ENCODE peak calls at places on chromosome 13, in five cellular contexts. One of them, this sample, is unnamed.

GRCh38 chr13:68927387-68928026 is 1180.1 kb upstream of the ATXN8OS start:
- DNase-seq in PC-3: peak; percentile 60
- DNase-seq in SJSA1: no peak
- DNase-seq in MM.1S: peak; percentile 16
- DNase-seq in cardiac muscle cell: peak; percentile 68
- DNase-seq in this sample: no peak

GRCh38 chr13:40792284-40793051 is 3.1 kb downstream of the SLC25A15 start:
- DNase-seq in MM.1S: peak; percentile 78
- DNase-seq in SJSA1: no peak
- DNase-seq in cardiac muscle cell: no peak
- DNase-seq in PC-3: no peak
- DNase-seq in this sample: no peak

GRCh38 chr13:25862156-25862555 is 189.7 kb downstream of the SHISA2 start:
- DNase-seq in PC-3: peak; percentile 4
- DNase-seq in SJSA1: no peak
- DNase-seq in cardiac muscle cell: no peak
- DNase-seq in MM.1S: no peak
- DNase-seq in this sample: no peak

GRCh38 chr13:28744091-28744536 is 25.3 kb upstream of the SLC46A3 start:
- DNase-seq in SJSA1: peak; percentile 73
- DNase-seq in cardiac muscle cell: no peak
- DNase-seq in MM.1S: no peak
- DNase-seq in PC-3: peak; percentile 37
- DNase-seq in this sample: no peak

GRCh38 chr13:93762703-93763102 is 536.1 kb downstream of the GPC6 start:
- DNase-seq in MM.1S: no peak
- DNase-seq in PC-3: no peak
- DNase-seq in SJSA1: no peak
- DNase-seq in cardiac muscle cell: no peak
- DNase-seq in this sample: no peak

GRCh38 chr13:37515226-37515625 is 83.3 kb downstream of the POSTN start:
- DNase-seq in SJSA1: no peak
- DNase-seq in PC-3: no peak
- DNase-seq in MM.1S: no peak
- DNase-seq in cardiac muscle cell: no peak
- DNase-seq in this sample: no peak

GRCh38 chr13:41008349-41008980 is 10.7 kb downstream of the ELF1 start:
- DNase-seq in cardiac muscle cell: no peak
- DNase-seq in MM.1S: no peak
- DNase-seq in SJSA1: no peak
- DNase-seq in PC-3: peak; percentile 78
- DNase-seq in this sample: no peak

GRCh38 chr13:97945792-97946419 is 7.6 kb upstream of the IPO5 start:
- DNase-seq in cardiac muscle cell: no peak
- DNase-seq in SJSA1: peak; percentile 79
- DNase-seq in PC-3: peak; percentile 43
- DNase-seq in MM.1S: no peak
- DNase-seq in this sample: no peak

GRCh38 chr13:30730526-30730925 is 4.8 kb upstream of the ALOX5AP start:
- DNase-seq in SJSA1: no peak
- DNase-seq in MM.1S: no peak
- DNase-seq in cardiac muscle cell: no peak
- DNase-seq in PC-3: no peak
- DNase-seq in this sample: no peak

GRCh38 chr13:79528759-79529191 is 47.8 kb downstream of the NDFIP2 start:
- DNase-seq in MM.1S: no peak
- DNase-seq in cardiac muscle cell: no peak
- DNase-seq in SJSA1: no peak
- DNase-seq in PC-3: peak; percentile 35
- DNase-seq in this sample: no peak

GRCh38 chr13:106599875-106600797 is 32.2 kb upstream of the ARGLU1 start:
- DNase-seq in PC-3: peak; percentile 40
- DNase-seq in SJSA1: no peak
- DNase-seq in cardiac muscle cell: no peak
- DNase-seq in MM.1S: no peak
- DNase-seq in this sample: no peak

GRCh38 chr13:39353988-39354387 is 249.0 kb downstream of the LHFPL6 start:
- DNase-seq in cardiac muscle cell: no peak
- DNase-seq in SJSA1: no peak
- DNase-seq in MM.1S: no peak
- DNase-seq in PC-3: no peak
- DNase-seq in this sample: no peak

GRCh38 chr13:73338389-73338788 is 279.6 kb downstream of the KLF5 start:
- DNase-seq in MM.1S: no peak
- DNase-seq in cardiac muscle cell: no peak
- DNase-seq in PC-3: no peak
- DNase-seq in SJSA1: no peak
- DNase-seq in this sample: no peak

GRCh38 chr13:50227356-50227755 is 212.1 kb downstream of the KCNRG start:
- DNase-seq in SJSA1: no peak
- DNase-seq in cardiac muscle cell: no peak
- DNase-seq in MM.1S: no peak
- DNase-seq in PC-3: no peak
- DNase-seq in this sample: no peak

GRCh38 chr13:92717857-92718256 is 508.8 kb upstream of the GPC6 start:
- DNase-seq in MM.1S: no peak
- DNase-seq in PC-3: no peak
- DNase-seq in SJSA1: no peak
- DNase-seq in cardiac muscle cell: no peak
- DNase-seq in this sample: no peak

GRCh38 chr13:99869830-99870229 is 101.7 kb downstream of the ZIC5 start:
- DNase-seq in MM.1S: no peak
- DNase-seq in SJSA1: no peak
- DNase-seq in PC-3: no peak
- DNase-seq in cardiac muscle cell: no peak
- DNase-seq in this sample: no peak

GRCh38 chr13:31545616-31546015 is 193.7 kb upstream of the RXFP2 start:
- DNase-seq in PC-3: no peak
- DNase-seq in SJSA1: no peak
- DNase-seq in MM.1S: no peak
- DNase-seq in cardiac muscle cell: no peak
- DNase-seq in this sample: no peak

GRCh38 chr13:106630162-106630561 is 62.2 kb upstream of the ARGLU1 start:
- DNase-seq in PC-3: no peak
- DNase-seq in MM.1S: no peak
- DNase-seq in SJSA1: peak; percentile 89
- DNase-seq in cardiac muscle cell: no peak
- DNase-seq in this sample: no peak

GRCh38 chr13:103539721-103540120 is 473.5 kb upstream of the SLC10A2 start:
- DNase-seq in PC-3: no peak
- DNase-seq in SJSA1: no peak
- DNase-seq in MM.1S: no peak
- DNase-seq in cardiac muscle cell: no peak
- DNase-seq in this sample: no peak

GRCh38 chr13:89361909-89362308 is 1690.7 kb downstream of the SLITRK5 start:
- DNase-seq in MM.1S: no peak
- DNase-seq in SJSA1: no peak
- DNase-seq in cardiac muscle cell: no peak
- DNase-seq in PC-3: peak; percentile 41
- DNase-seq in this sample: no peak

GRCh38 chr13:79530270-79530669 is 49.3 kb downstream of the NDFIP2 start:
- DNase-seq in cardiac muscle cell: no peak
- DNase-seq in MM.1S: no peak
- DNase-seq in SJSA1: no peak
- DNase-seq in PC-3: no peak
- DNase-seq in this sample: no peak

GRCh38 chr13:100721885-100722512 is 47.4 kb upstream of the TMTC4 start:
- DNase-seq in SJSA1: peak; percentile 57
- DNase-seq in cardiac muscle cell: peak; percentile 70
- DNase-seq in PC-3: peak; percentile 63
- DNase-seq in MM.1S: peak; percentile 59
- DNase-seq in this sample: peak; percentile 28

GRCh38 chr13:19150712-19151228 is 30.9 kb downstream of the TUBA3C start:
- DNase-seq in MM.1S: no peak
- DNase-seq in PC-3: no peak
- DNase-seq in SJSA1: no peak
- DNase-seq in cardiac muscle cell: no peak
- DNase-seq in this sample: no peak

GRCh38 chr13:30493670-30494381 is 28.1 kb upstream of the HMGB1 start:
- DNase-seq in cardiac muscle cell: no peak
- DNase-seq in MM.1S: no peak
- DNase-seq in PC-3: no peak
- DNase-seq in SJSA1: no peak
- DNase-seq in this sample: no peak

GRCh38 chr13:29439601-29440381 is 155.7 kb downstream of the SLC7A1 start:
- DNase-seq in MM.1S: no peak
- DNase-seq in cardiac muscle cell: no peak
- DNase-seq in SJSA1: no peak
- DNase-seq in PC-3: no peak
- DNase-seq in this sample: no peak

GRCh38 chr13:90640976-90641375 is 706.5 kb upstream of the MIR17HG start:
- DNase-seq in PC-3: peak; percentile 32
- DNase-seq in cardiac muscle cell: no peak
- DNase-seq in MM.1S: no peak
- DNase-seq in SJSA1: no peak
- DNase-seq in this sample: no peak

GRCh38 chr13:83815598-83815997 is 66.7 kb downstream of the SLITRK1 start:
- DNase-seq in MM.1S: no peak
- DNase-seq in PC-3: no peak
- DNase-seq in SJSA1: no peak
- DNase-seq in cardiac muscle cell: no peak
- DNase-seq in this sample: no peak

GRCh38 chr13:73089216-73089615 is 30.4 kb downstream of the KLF5 start:
- DNase-seq in MM.1S: no peak
- DNase-seq in SJSA1: no peak
- DNase-seq in PC-3: no peak
- DNase-seq in cardiac muscle cell: no peak
- DNase-seq in this sample: no peak

GRCh38 chr13:38830442-38831045 is 143.7 kb downstream of the FREM2 start:
- DNase-seq in cardiac muscle cell: no peak
- DNase-seq in MM.1S: no peak
- DNase-seq in SJSA1: no peak
- DNase-seq in PC-3: no peak
- DNase-seq in this sample: no peak

GRCh38 chr13:42164557-42165125 is 107.3 kb upstream of the AKAP11 start:
- DNase-seq in MM.1S: no peak
- DNase-seq in SJSA1: no peak
- DNase-seq in PC-3: no peak
- DNase-seq in cardiac muscle cell: no peak
- DNase-seq in this sample: no peak

GRCh38 chr13:42173789-42174343 is 98.1 kb upstream of the AKAP11 start:
- DNase-seq in cardiac muscle cell: no peak
- DNase-seq in PC-3: no peak
- DNase-seq in MM.1S: no peak
- DNase-seq in SJSA1: no peak
- DNase-seq in this sample: no peak

GRCh38 chr13:42174344-42175162 is 97.4 kb upstream of the AKAP11 start:
- DNase-seq in MM.1S: no peak
- DNase-seq in SJSA1: no peak
- DNase-seq in PC-3: no peak
- DNase-seq in cardiac muscle cell: no peak
- DNase-seq in this sample: no peak

GRCh38 chr13:42168497-42168896 is 103.5 kb upstream of the AKAP11 start:
- DNase-seq in cardiac muscle cell: no peak
- DNase-seq in SJSA1: no peak
- DNase-seq in MM.1S: no peak
- DNase-seq in PC-3: no peak
- DNase-seq in this sample: no peak

GRCh38 chr13:42170029-42170428 is 101.9 kb upstream of the AKAP11 start:
- DNase-seq in MM.1S: no peak
- DNase-seq in PC-3: no peak
- DNase-seq in cardiac muscle cell: no peak
- DNase-seq in SJSA1: no peak
- DNase-seq in this sample: no peak
- H3K36me3 ChIP-seq in MM.1S: no peaks in the 10 kb centered on the region
- H3K36me3 ChIP-seq in PC-3: no peaks in the 10 kb centered on the region
- H3K36me3 ChIP-seq in cardiac muscle cell: peaks cover 5% of the 10 kb centered on the region
- H3K36me3 ChIP-seq in SJSA1: peaks cover 12% of the 10 kb centered on the region
- H3K36me3 ChIP-seq in this sample: no peaks in the 10 kb centered on the region

GRCh38 chr13:110702089-110702488 is 3.8 kb downstream of the CARS2 start:
- DNase-seq in cardiac muscle cell: no peak
- DNase-seq in PC-3: no peak
- DNase-seq in SJSA1: no peak
- DNase-seq in MM.1S: no peak
- DNase-seq in this sample: no peak
- H3K36me3 ChIP-seq in cardiac muscle cell: peaks cover 14% of the 10 kb centered on the region
- H3K36me3 ChIP-seq in PC-3: peaks cover 19% of the 10 kb centered on the region
- H3K36me3 ChIP-seq in SJSA1: peaks cover 82% of the 10 kb centered on the region
- H3K36me3 ChIP-seq in MM.1S: peaks cover 2% of the 10 kb centered on the region
- H3K36me3 ChIP-seq in this sample: peaks cover 20% of the 10 kb centered on the region

DNA sequence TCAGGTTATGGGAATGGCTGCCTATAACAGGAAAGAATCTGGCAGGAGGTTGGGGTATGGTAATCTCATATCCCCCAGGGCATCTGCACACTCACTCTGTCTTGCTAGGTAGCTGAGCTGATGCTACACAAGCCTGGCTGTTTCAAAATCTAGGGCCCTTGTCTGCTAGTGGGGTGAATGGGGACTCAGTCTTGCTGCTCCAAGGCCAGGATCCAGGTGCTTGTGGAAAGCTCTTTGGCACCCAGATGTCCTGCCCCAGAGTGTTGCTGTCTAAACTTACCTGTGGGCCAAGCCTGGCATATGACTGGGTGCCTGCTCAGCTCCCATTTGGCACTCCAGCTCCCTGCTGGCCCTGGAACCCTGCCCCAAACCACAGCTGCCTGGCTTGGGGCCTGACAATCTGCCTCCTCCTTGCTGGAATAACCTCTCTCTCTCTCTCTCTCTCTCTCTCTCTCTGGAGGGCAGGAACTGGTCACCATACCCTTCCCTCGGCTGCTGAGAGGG is 158.1 kb upstream of the TSC22D1 start:
- DNase-seq in PC-3: peak; percentile 69
- DNase-seq in MM.1S: no peak
- DNase-seq in SJSA1: no peak
- DNase-seq in cardiac muscle cell: no peak
- DNase-seq in this sample: no peak
- H3K36me3 ChIP-seq in PC-3: no peaks in the 10 kb centered on the region
- H3K36me3 ChIP-seq in MM.1S: no peaks in the 10 kb centered on the region
- H3K36me3 ChIP-seq in SJSA1: no peaks in the 10 kb centered on the region
- H3K36me3 ChIP-seq in cardiac muscle cell: no peaks in the 10 kb centered on the region
- H3K36me3 ChIP-seq in this sample: no peaks in the 10 kb centered on the region

DNA sequence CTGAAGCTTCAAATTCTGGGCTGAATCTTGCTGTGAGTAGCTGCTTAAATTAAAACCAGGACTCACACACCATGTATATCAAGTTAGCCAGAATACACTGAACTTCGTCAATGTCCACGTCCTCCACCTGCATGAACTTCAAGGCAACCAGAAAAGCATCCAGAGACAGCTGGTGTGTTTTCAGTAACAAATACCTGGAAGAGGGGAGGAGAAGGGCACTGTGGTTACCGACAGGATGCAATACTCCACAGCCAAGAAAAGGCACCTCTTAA is 20.4 kb downstream of the PROZ start:
- DNase-seq in SJSA1: no peak
- DNase-seq in cardiac muscle cell: no peak
- DNase-seq in MM.1S: no peak
- DNase-seq in PC-3: no peak
- DNase-seq in this sample: no peak
- H3K36me3 ChIP-seq in SJSA1: peaks cover 78% of the 10 kb centered on the region
- H3K36me3 ChIP-seq in cardiac muscle cell: peaks cover 33% of the 10 kb centered on the region
- H3K36me3 ChIP-seq in MM.1S: peaks cover 3% of the 10 kb centered on the region
- H3K36me3 ChIP-seq in PC-3: peaks cover 25% of the 10 kb centered on the region
- H3K36me3 ChIP-seq in this sample: peaks cover 41% of the 10 kb centered on the region

GRCh38 chr13:77002590-77003190 is 10.8 kb downstream of the CLN5 start:
- DNase-seq in SJSA1: no peak
- DNase-seq in cardiac muscle cell: peak; percentile 28
- DNase-seq in PC-3: peak; percentile 53
- DNase-seq in MM.1S: no peak
- DNase-seq in this sample: no peak
- H3K36me3 ChIP-seq in SJSA1: peaks cover 62% of the 10 kb centered on the region
- H3K36me3 ChIP-seq in cardiac muscle cell: peaks cover 22% of the 10 kb centered on the region
- H3K36me3 ChIP-seq in PC-3: peaks cover 12% of the 10 kb centered on the region
- H3K36me3 ChIP-seq in MM.1S: peaks cover 3% of the 10 kb centered on the region
- H3K36me3 ChIP-seq in this sample: peaks cover 20% of the 10 kb centered on the region

This sample was measured in CD8-positive, alpha-beta T cell.